ENCODE peak calls at places on chromosomes 7 and 10, in seven cellular contexts. One of them, this sample, is unnamed.
A peak's percentile ranks its signal among the peaks of the same experiment; 100 is the strongest.

GRCh38 chr10:30467939-30468338 is 34.0 kb downstream of the MAP3K8 start:
- DNase-seq in heart left ventricle: no peak
- DNase-seq in GM12865: peak; percentile 65
- DNase-seq in amniotic stem cell: no peak
- DNase-seq in upper lobe of right lung: no peak
- DNase-seq in activated CD8-positive, alpha-beta memory T cell treated with anti-CD3 and anti-CD28 coated beads for 48 hours: no peak
- DNase-seq in central memory CD8-positive, alpha-beta T cell: no peak
- DNase-seq in this sample: no peak

GRCh38 chr10:95360122-95360715 is 69.4 kb upstream of the PDLIM1 start:
- DNase-seq in upper lobe of right lung: no peak
- DNase-seq in heart left ventricle: no peak
- DNase-seq in central memory CD8-positive, alpha-beta T cell: no peak
- DNase-seq in amniotic stem cell: no peak
- DNase-seq in activated CD8-positive, alpha-beta memory T cell treated with anti-CD3 and anti-CD28 coated beads for 48 hours: no peak
- DNase-seq in GM12865: peak; percentile 50
- DNase-seq in this sample: peak; percentile 55

GRCh38 chr10:47287365-47287802 is 12.6 kb upstream of the GDF10 start:
- DNase-seq in upper lobe of right lung: no peak
- DNase-seq in central memory CD8-positive, alpha-beta T cell: no peak
- DNase-seq in GM12865: no peak
- DNase-seq in activated CD8-positive, alpha-beta memory T cell treated with anti-CD3 and anti-CD28 coated beads for 48 hours: no peak
- DNase-seq in amniotic stem cell: no peak
- DNase-seq in heart left ventricle: peak; percentile 51
- DNase-seq in this sample: peak; percentile 25

GRCh38 chr7:101269664-101270063 is 24.8 kb upstream of the FIS1 start:
- DNase-seq in activated CD8-positive, alpha-beta memory T cell treated with anti-CD3 and anti-CD28 coated beads for 48 hours: no peak
- DNase-seq in central memory CD8-positive, alpha-beta T cell: no peak
- DNase-seq in heart left ventricle: no peak
- DNase-seq in GM12865: no peak
- DNase-seq in amniotic stem cell: no peak
- DNase-seq in upper lobe of right lung: no peak
- DNase-seq in this sample: no peak

GRCh38 chr10:71338728-71339495 is 19.9 kb downstream of the SLC29A3 start:
- DNase-seq in upper lobe of right lung: no peak
- DNase-seq in heart left ventricle: no peak
- DNase-seq in GM12865: no peak
- DNase-seq in amniotic stem cell: no peak
- DNase-seq in central memory CD8-positive, alpha-beta T cell: no peak
- DNase-seq in activated CD8-positive, alpha-beta memory T cell treated with anti-CD3 and anti-CD28 coated beads for 48 hours: no peak
- DNase-seq in this sample: no peak

GRCh38 chr10:113381906-113382562 is 170.8 kb upstream of the HABP2 start:
- DNase-seq in heart left ventricle: peak; percentile 25
- DNase-seq in central memory CD8-positive, alpha-beta T cell: no peak
- DNase-seq in GM12865: peak; percentile 37
- DNase-seq in amniotic stem cell: peak; percentile 24
- DNase-seq in upper lobe of right lung: no peak
- DNase-seq in activated CD8-positive, alpha-beta memory T cell treated with anti-CD3 and anti-CD28 coated beads for 48 hours: no peak
- DNase-seq in this sample: peak; percentile 50

GRCh38 chr7:42244828-42245227 is 7.8 kb upstream of the GLI3 start:
- DNase-seq in upper lobe of right lung: no peak
- DNase-seq in activated CD8-positive, alpha-beta memory T cell treated with anti-CD3 and anti-CD28 coated beads for 48 hours: no peak
- DNase-seq in amniotic stem cell: no peak
- DNase-seq in central memory CD8-positive, alpha-beta T cell: no peak
- DNase-seq in GM12865: no peak
- DNase-seq in heart left ventricle: no peak
- DNase-seq in this sample: peak; percentile 60

GRCh38 chr10:79149662-79150443 is 81.1 kb downstream of the ZMIZ1 start:
- DNase-seq in amniotic stem cell: no peak
- DNase-seq in activated CD8-positive, alpha-beta memory T cell treated with anti-CD3 and anti-CD28 coated beads for 48 hours: no peak
- DNase-seq in central memory CD8-positive, alpha-beta T cell: no peak
- DNase-seq in GM12865: peak; percentile 54
- DNase-seq in upper lobe of right lung: peak; percentile 94
- DNase-seq in heart left ventricle: peak; percentile 87
- DNase-seq in this sample: peak; percentile 98

GRCh38 chr7:68547181-68547580 is 1051.1 kb upstream of the AUTS2 start:
- DNase-seq in activated CD8-positive, alpha-beta memory T cell treated with anti-CD3 and anti-CD28 coated beads for 48 hours: no peak
- DNase-seq in amniotic stem cell: no peak
- DNase-seq in heart left ventricle: no peak
- DNase-seq in central memory CD8-positive, alpha-beta T cell: no peak
- DNase-seq in upper lobe of right lung: no peak
- DNase-seq in GM12865: no peak
- DNase-seq in this sample: no peak

GRCh38 chr10:110497438-110498086 is at the start of gene DUSP5:
- DNase-seq in central memory CD8-positive, alpha-beta T cell: peak; percentile 94
- DNase-seq in GM12865: peak; percentile 97
- DNase-seq in activated CD8-positive, alpha-beta memory T cell treated with anti-CD3 and anti-CD28 coated beads for 48 hours: peak; percentile 92
- DNase-seq in amniotic stem cell: peak; percentile 88
- DNase-seq in heart left ventricle: peak; percentile 95
- DNase-seq in upper lobe of right lung: peak; percentile 96
- DNase-seq in this sample: peak; percentile 94

GRCh38 chr7:2314209-2314955 is at the start of gene SNX8:
- DNase-seq in amniotic stem cell: peak; percentile 42
- DNase-seq in central memory CD8-positive, alpha-beta T cell: peak; percentile 99
- DNase-seq in upper lobe of right lung: peak; percentile 96
- DNase-seq in activated CD8-positive, alpha-beta memory T cell treated with anti-CD3 and anti-CD28 coated beads for 48 hours: peak; percentile 97
- DNase-seq in heart left ventricle: peak; percentile 91
- DNase-seq in GM12865: peak; percentile 95
- DNase-seq in this sample: peak; percentile 66

GRCh38 chr10:128481152-128481551 is 354.9 kb upstream of the MKI67 start:
- DNase-seq in amniotic stem cell: no peak
- DNase-seq in upper lobe of right lung: no peak
- DNase-seq in central memory CD8-positive, alpha-beta T cell: no peak
- DNase-seq in heart left ventricle: no peak
- DNase-seq in GM12865: no peak
- DNase-seq in activated CD8-positive, alpha-beta memory T cell treated with anti-CD3 and anti-CD28 coated beads for 48 hours: no peak
- DNase-seq in this sample: no peak

GRCh38 chr7:148501707-148502139 is 88.8 kb upstream of the C7orf33 start:
- DNase-seq in heart left ventricle: no peak
- DNase-seq in GM12865: peak; percentile 92
- DNase-seq in activated CD8-positive, alpha-beta memory T cell treated with anti-CD3 and anti-CD28 coated beads for 48 hours: no peak
- DNase-seq in upper lobe of right lung: no peak
- DNase-seq in amniotic stem cell: no peak
- DNase-seq in central memory CD8-positive, alpha-beta T cell: no peak
- DNase-seq in this sample: no peak

GRCh38 chr10:92993671-92994304 is 66.8 kb upstream of the CYP26C1 start:
- DNase-seq in amniotic stem cell: no peak
- DNase-seq in heart left ventricle: no peak
- DNase-seq in upper lobe of right lung: no peak
- DNase-seq in activated CD8-positive, alpha-beta memory T cell treated with anti-CD3 and anti-CD28 coated beads for 48 hours: no peak
- DNase-seq in central memory CD8-positive, alpha-beta T cell: no peak
- DNase-seq in GM12865: no peak
- DNase-seq in this sample: no peak

GRCh38 chr7:29771081-29771832 is 35.1 kb upstream of the WIPF3 start:
- DNase-seq in upper lobe of right lung: no peak
- DNase-seq in amniotic stem cell: no peak
- DNase-seq in activated CD8-positive, alpha-beta memory T cell treated with anti-CD3 and anti-CD28 coated beads for 48 hours: no peak
- DNase-seq in heart left ventricle: no peak
- DNase-seq in central memory CD8-positive, alpha-beta T cell: no peak
- DNase-seq in GM12865: no peak
- DNase-seq in this sample: no peak

GRCh38 chr7:30702200-30702599 is 19.9 kb upstream of the CRHR2 start:
- DNase-seq in activated CD8-positive, alpha-beta memory T cell treated with anti-CD3 and anti-CD28 coated beads for 48 hours: no peak
- DNase-seq in amniotic stem cell: no peak
- DNase-seq in upper lobe of right lung: no peak
- DNase-seq in heart left ventricle: no peak
- DNase-seq in central memory CD8-positive, alpha-beta T cell: no peak
- DNase-seq in GM12865: no peak
- DNase-seq in this sample: no peak